ENCODE peak calls at places on chromosomes 6 and 20, in ten cellular contexts. E is stomach, R is HepG2, U is tibial nerve, T is A549, M is transverse colon, Z is ovary, X is H1, O is GM12878, F is upper lobe of left lung. G is an unnamed sample. For H3K9me3, the result is how much of the 10 kb centered on the place peaks cover.

GRCh38 chr20:33362898-33363297 is 38.4 kb downstream of the CDK5RAP1 start:
- DNase-seq in E (no peak), R (no peak), U (no peak), T (no peak), M (no peak), Z (no peak), X (no peak), O (no peak), F (no peak), G (no peak)

GRCh38 chr6:161303628-161304340 is 29.9 kb upstream of the AGPAT4 start:
- DNase-seq in E (no peak), R (no peak), U (no peak), T (no peak), M (no peak), Z (no peak), X (no peak), O (no peak), F (peak), G (no peak)

GRCh38 chr20:37651932-37652331 is 41.9 kb upstream of the CTNNBL1 start:
- DNase-seq in E (peak), R (peak), U (no peak), T (peak), M (peak), Z (no peak), X (peak), O (no peak), F (peak), G (no peak)

GRCh38 chr6:6591778-6592388 is 3.4 kb downstream of the LY86 start:
- DNase-seq in E (no peak), R (no peak), U (no peak), T (no peak), M (peak), Z (no peak), X (no peak), O (peak), F (no peak), G (no peak)

GRCh38 chr6:14436593-14436992 is 319.0 kb downstream of the CD83 start:
- DNase-seq in E (no peak), R (no peak), U (no peak), T (no peak), M (no peak), Z (no peak), X (no peak), O (no peak), F (no peak), G (no peak)

GRCh38 chr6:3612341-3613041 is 139.0 kb downstream of the PXDC1 start:
- DNase-seq in E (no peak), R (peak), U (no peak), T (peak), M (no peak), Z (no peak), X (peak), O (no peak), F (no peak), G (no peak)

GRCh38 chr20:62733250-62733842 is 24.7 kb downstream of the NTSR1 start:
- DNase-seq in E (no peak), R (no peak), U (no peak), T (no peak), M (peak), Z (no peak), X (no peak), O (no peak), F (no peak), G (no peak)

GRCh38 chr20:31985152-31985551 is 17.2 kb downstream of the XKR7 start:
- DNase-seq in E (no peak), R (no peak), U (no peak), T (no peak), M (no peak), Z (no peak), X (no peak), O (no peak), F (no peak), G (no peak)

GRCh38 chr20:19670829-19671228 is 87.2 kb upstream of the RIN2 start:
- DNase-seq in E (no peak), R (no peak), U (no peak), T (no peak), M (no peak), Z (no peak), X (no peak), O (no peak), F (no peak), G (no peak)

GRCh38 chr6:110173506-110174132 is 5.9 kb downstream of the WASF1 start:
- DNase-seq in E (no peak), R (peak), U (no peak), T (no peak), M (no peak), Z (no peak), X (no peak), O (no peak), F (no peak), G (no peak)

GRCh38 chr20:14062786-14063185 is 67.5 kb downstream of the MACROD2 start:
- DNase-seq in E (no peak), R (no peak), U (no peak), T (no peak), M (no peak), Z (no peak), X (no peak), O (no peak), F (no peak), G (no peak)

GRCh38 chr6:150273457-150274309 is 95.1 kb upstream of the IYD start:
- DNase-seq in E (no peak), R (no peak), U (no peak), T (no peak), M (no peak), Z (no peak), X (no peak), O (no peak), F (no peak), G (no peak)

GRCh38 chr20:57473246-57474042 is 51.5 kb downstream of the CTCFL start:
- DNase-seq in E (no peak), R (no peak), U (no peak), T (no peak), M (no peak), Z (no peak), X (no peak), O (peak), F (no peak), G (peak)

GRCh38 chr6:11245406-11245990 is 13.0 kb upstream of the NEDD9 start:
- DNase-seq in E (no peak), R (no peak), U (no peak), T (no peak), M (no peak), Z (no peak), X (no peak), O (no peak), F (no peak), G (no peak)

GRCh38 chr6:49087372-49087771 is 375.7 kb downstream of the MMUT start:
- DNase-seq in E (no peak), R (no peak), U (no peak), T (no peak), M (no peak), Z (no peak), X (no peak), O (no peak), F (no peak), G (no peak)

GRCh38 chr20:14583413-14583812 is 246.0 kb upstream of the FLRT3 start:
- DNase-seq in E (no peak), R (no peak), U (no peak), T (peak), M (no peak), Z (no peak), X (no peak), O (no peak), F (no peak), G (no peak)

GRCh38 chr20:44074252-44075151 is 112.5 kb downstream of the JPH2 start:
- DNase-seq in E (peak), R (no peak), U (no peak), T (no peak), M (no peak), Z (no peak), X (peak), O (no peak), F (no peak), G (no peak)

GRCh38 chr6:3176562-3177355 is 19.4 kb upstream of the TUBB2A start:
- DNase-seq in E (no peak), R (peak), U (no peak), T (peak), M (no peak), Z (no peak), X (no peak), O (no peak), F (peak), G (no peak)

GRCh38 chr6:38178584-38178886 is 359.0 kb downstream of the ZFAND3 start:
- DNase-seq in E (no peak), R (no peak), U (no peak), T (no peak), M (no peak), Z (no peak), X (no peak), O (no peak), F (no peak), G (no peak)

GRCh38 chr20:38883081-38883980 is 42.9 kb upstream of the FAM83D start:
- DNase-seq in E (no peak), R (no peak), U (no peak), T (no peak), M (no peak), Z (no peak), X (no peak), O (no peak), F (peak), G (no peak)

GRCh38 chr6:125945378-125946141 is 11.0 kb upstream of the HINT3 start:
- DNase-seq in E (no peak), R (peak), U (no peak), T (peak), M (no peak), Z (no peak), X (no peak), O (no peak), F (no peak), G (no peak)

GRCh38 chr20:15395457-15395856 is 1058.0 kb upstream of the FLRT3 start:
- DNase-seq in E (no peak), R (no peak), U (no peak), T (no peak), M (no peak), Z (no peak), X (no peak), O (no peak), F (no peak), G (no peak)

GRCh38 chr6:50457351-50457750 is 256.0 kb upstream of the TFAP2D start:
- DNase-seq in E (no peak), R (no peak), U (no peak), T (no peak), M (no peak), Z (no peak), X (no peak), O (no peak), F (no peak), G (no peak)

GRCh38 chr6:80434951-80435350 is 328.5 kb downstream of the BCKDHB start:
- DNase-seq in E (no peak), R (no peak), U (no peak), T (no peak), M (no peak), Z (no peak), X (no peak), O (no peak), F (no peak), G (no peak)

GRCh38 chr6:140537834-140538680 is 1163.6 kb upstream of the CITED2 start:
- DNase-seq in E (no peak), R (peak), U (no peak), T (peak), M (no peak), Z (no peak), X (no peak), O (no peak), F (no peak), G (peak)

GRCh38 chr20:2820084-2820895 is 4.1 kb downstream of the TMEM239 start:
- DNase-seq in E (no peak), R (no peak), U (no peak), T (no peak), M (no peak), Z (peak), X (peak), O (no peak), F (peak), G (no peak)

GRCh38 chr6:3916211-3916610 is 67.0 kb downstream of the FAM50B start:
- DNase-seq in E (no peak), R (no peak), U (no peak), T (no peak), M (no peak), Z (no peak), X (no peak), O (no peak), F (no peak), G (no peak)

GRCh38 chr20:24004470-24004869 is 15.9 kb upstream of the GGTLC1 start:
- DNase-seq in E (no peak), R (no peak), U (no peak), T (no peak), M (no peak), Z (no peak), X (no peak), O (no peak), F (no peak), G (no peak)

GRCh38 chr20:49880177-49880576 is 35.2 kb downstream of the SPATA2 start:
- DNase-seq in E (peak), R (no peak), U (no peak), T (no peak), M (no peak), Z (no peak), X (no peak), O (no peak), F (no peak), G (no peak)

GRCh38 chr20:4152696-4153235 is 137.4 kb upstream of the RNF24 start:
- DNase-seq in E (no peak), R (no peak), U (no peak), T (no peak), M (no peak), Z (no peak), X (no peak), O (no peak), F (no peak), G (peak)

GRCh38 chr6:33578588-33579011 is 1.5 kb downstream of the BAK1 start:
- DNase-seq in E (peak), R (no peak), U (no peak), T (no peak), M (peak), Z (no peak), X (no peak), O (no peak), F (no peak), G (no peak)

GRCh38 chr6:44012078-44012493 is 115.2 kb downstream of the MRPL14 start:
- DNase-seq in E (no peak), R (no peak), U (no peak), T (peak), M (no peak), Z (no peak), X (no peak), O (no peak), F (no peak), G (peak)

GRCh38 chr6:53095716-53096115 is 30.5 kb downstream of the FBXO9 start:
- DNase-seq in E (no peak), R (no peak), U (no peak), T (no peak), M (no peak), Z (no peak), X (no peak), O (no peak), F (no peak), G (no peak)

GRCh38 chr6:16602035-16602434 is 159.2 kb downstream of the ATXN1 start:
- DNase-seq in E (no peak), R (no peak), U (no peak), T (no peak), M (no peak), Z (no peak), X (no peak), O (peak), F (no peak), G (no peak)

GRCh38 chr6:11484441-11484840 is 53.1 kb upstream of the TMEM170B start:
- DNase-seq in E (no peak), R (no peak), U (no peak), T (no peak), M (no peak), Z (no peak), X (no peak), O (no peak), F (no peak), G (no peak)

GRCh38 chr6:40774932-40775331 is 187.8 kb upstream of the LRFN2 start:
- DNase-seq in E (no peak), R (no peak), U (no peak), T (peak), M (no peak), Z (no peak), X (no peak), O (no peak), F (no peak), G (no peak)

GRCh38 chr6:87483929-87484328 is 11.2 kb downstream of the SLC35A1 start:
- DNase-seq in E (no peak), R (peak), U (no peak), T (peak), M (no peak), Z (no peak), X (peak), O (no peak), F (no peak), G (no peak)

DNA sequence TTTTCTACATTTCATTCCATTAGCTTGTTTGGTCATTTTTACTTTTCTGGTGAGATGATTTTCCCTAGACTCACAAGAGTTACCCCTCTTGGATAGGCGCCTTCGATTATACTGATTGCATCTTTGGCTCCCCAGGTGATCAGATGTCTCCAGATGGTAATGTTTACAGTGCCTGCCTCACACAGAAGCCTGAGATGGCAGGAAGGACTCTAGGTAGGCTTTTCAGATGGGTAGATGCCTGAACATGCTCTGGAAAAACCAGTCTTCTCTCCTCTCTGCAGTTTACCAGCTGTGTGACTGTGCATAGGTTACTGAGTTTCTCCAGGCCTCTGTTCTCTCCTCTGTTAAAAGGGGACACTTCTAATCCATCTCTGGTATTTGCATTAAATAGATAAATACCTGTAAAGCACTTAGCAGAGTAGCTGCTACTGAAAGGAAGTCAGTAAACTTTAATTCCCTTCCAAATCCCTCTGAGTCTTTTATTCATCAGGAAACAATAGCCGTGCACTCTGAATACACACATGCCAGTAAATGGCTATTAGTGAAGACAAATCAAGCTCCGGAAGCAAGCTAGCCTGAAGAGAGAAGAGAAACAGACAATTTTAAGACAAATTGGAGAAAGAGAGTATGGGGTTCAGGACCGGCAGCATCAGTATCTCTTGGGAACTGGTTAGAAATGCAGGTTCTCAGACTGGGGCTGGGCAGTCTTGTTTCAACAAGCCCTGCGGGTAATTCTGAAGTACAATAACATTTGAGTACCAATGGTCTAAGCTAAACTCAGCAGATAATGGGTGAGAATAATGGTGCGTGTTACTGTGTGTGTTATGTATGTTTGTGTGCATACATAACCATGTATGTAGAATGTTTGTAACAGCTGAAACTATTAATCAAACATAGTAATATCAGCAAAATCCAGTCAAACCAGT is 139.4 kb downstream of the UST start:
- DNase-seq in E (no peak), R (no peak), U (no peak), T (no peak), M (no peak), Z (no peak), X (no peak), O (no peak), F (no peak), G (no peak)
- TF ChIP-seq EP300 in E (no peak), R (no peak), U (no peak), T (no peak), M (no peak), Z (no peak), X (no peak), O (no peak), F (no peak), G (no peak)

DNA sequence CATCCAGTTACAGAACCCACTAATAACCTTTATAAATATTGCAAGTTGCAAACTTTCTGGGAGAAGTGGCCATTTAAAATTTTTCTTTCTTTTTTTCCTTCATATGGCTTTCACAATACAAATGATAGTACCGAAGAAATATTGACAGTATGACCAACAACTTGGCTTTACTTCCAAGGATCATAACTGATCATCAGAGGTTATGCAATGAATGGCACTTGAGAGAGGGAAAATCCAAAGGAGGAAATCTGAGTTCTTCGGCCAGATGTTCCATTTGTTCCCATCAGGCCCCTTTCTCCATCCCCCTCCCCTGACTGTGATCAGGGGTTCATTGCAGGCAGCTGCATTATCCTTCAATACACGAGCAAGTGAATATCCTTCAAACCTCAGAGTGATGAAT is 130.0 kb upstream of the UST start:
- DNase-seq in E (no peak), R (no peak), U (no peak), T (no peak), M (no peak), Z (no peak), X (no peak), O (no peak), F (no peak), G (no peak)
- H3K9me3 ChIP-seq in E (under half), R (under half), U (under half), T (under half), M (under half), Z (under half), X (under half), O (under half), F (under half), G (under half)

DNA sequence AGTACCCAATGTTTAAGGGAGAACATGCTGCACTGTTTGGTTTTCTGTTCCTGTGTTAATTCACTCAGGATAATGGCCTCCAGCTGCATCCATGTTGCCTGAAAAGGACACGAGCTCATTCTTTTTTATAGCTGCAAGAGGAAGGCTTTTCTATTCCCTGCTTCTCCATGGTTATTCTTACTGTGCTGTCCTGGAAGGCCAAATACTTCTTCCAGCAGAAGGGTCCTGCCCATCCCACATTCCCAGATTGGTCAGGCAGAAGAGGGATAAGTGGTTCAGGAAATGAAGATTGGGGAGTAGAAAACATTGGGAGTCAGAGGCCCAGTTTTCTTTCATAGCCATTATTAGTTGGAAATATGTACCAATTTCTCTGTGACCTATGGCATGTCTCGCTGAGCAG is 122.4 kb downstream of the TCP11 start:
- DNase-seq in E (no peak), R (no peak), U (no peak), T (no peak), M (no peak), Z (no peak), X (no peak), O (no peak), F (no peak), G (no peak)
- TF ChIP-seq EP300 in E (no peak), R (no peak), U (no peak), T (no peak), M (no peak), Z (no peak), X (no peak), O (no peak), F (no peak), G (no peak)

DNA sequence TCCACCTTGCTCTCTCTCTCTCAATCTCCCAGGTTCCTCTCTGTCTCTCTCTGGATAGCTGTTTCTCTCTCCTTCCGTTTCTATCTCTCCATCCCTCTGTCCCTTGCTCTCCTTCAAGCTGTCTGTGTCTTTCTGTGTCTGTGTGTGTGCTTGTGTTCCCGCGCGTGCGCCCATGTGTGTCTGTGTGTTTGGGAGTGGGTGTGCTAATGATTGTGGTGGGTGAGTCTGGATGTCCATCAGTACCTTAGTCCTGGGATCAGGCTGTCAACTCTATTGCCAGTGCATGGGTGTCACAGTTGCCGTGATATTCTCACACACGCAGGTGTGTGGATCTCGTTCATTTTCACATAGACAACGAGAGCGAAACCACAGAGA is 1380.6 kb upstream of the DEFB115 start:
- DNase-seq in E (no peak), R (no peak), U (no peak), T (no peak), M (peak), Z (no peak), X (no peak), O (no peak), F (no peak), G (no peak)
- H3K9me3 ChIP-seq in E (under half), R (half or more), U (under half), T (under half), M (under half), Z (under half), X (under half), O (under half), F (under half), G (under half)

GRCh38 chr20:17896247-17896723 is 72.3 kb downstream of the SNX5 start:
- DNase-seq in E (no peak), R (no peak), U (no peak), T (no peak), M (no peak), Z (no peak), X (no peak), O (no peak), F (no peak), G (peak)
- TF ChIP-seq EP300 in E (no peak), R (no peak), U (peak), T (no peak), M (no peak), Z (no peak), X (no peak), O (no peak), F (peak), G (no peak)

GRCh38 chr6:90315354-90315960 is 18.8 kb upstream of the BACH2 start:
- DNase-seq in E (no peak), R (no peak), U (no peak), T (no peak), M (no peak), Z (no peak), X (no peak), O (no peak), F (no peak), G (no peak)
- H3K9me3 ChIP-seq in E (under half), R (under half), U (under half), T (under half), M (under half), Z (under half), X (under half), O (under half), F (under half), G (under half)